ENCODE peak calls at places on chromosomes 7 and 10, in five cellular contexts. One of them, this sample, is unnamed.
A peak's percentile ranks its signal among the peaks of the same experiment; 100 is the strongest.

GRCh38 chr10:6255548-6256061 is 52.9 kb downstream of the PFKFB3 start:
- DNase-seq in cerebellum: no peak
- DNase-seq in osteoblast: peak; percentile 35
- DNase-seq in globus pallidus: no peak
- DNase-seq in NCI-H2029 treated with DMSO at 0.1 percent for 48 hours: no peak
- DNase-seq in this sample: no peak

GRCh38 chr7:418636-419280 is 100.9 kb downstream of the PDGFA start:
- DNase-seq in NCI-H2029 treated with DMSO at 0.1 percent for 48 hours: no peak
- DNase-seq in globus pallidus: peak; percentile 66
- DNase-seq in cerebellum: no peak
- DNase-seq in osteoblast: peak; percentile 71
- DNase-seq in this sample: no peak

GRCh38 chr7:113582471-113582870 is 336.3 kb downstream of the PPP1R3A start:
- DNase-seq in NCI-H2029 treated with DMSO at 0.1 percent for 48 hours: no peak
- DNase-seq in cerebellum: no peak
- DNase-seq in osteoblast: no peak
- DNase-seq in globus pallidus: no peak
- DNase-seq in this sample: no peak

GRCh38 chr7:47470567-47471357 is 111.1 kb downstream of the TNS3 start:
- DNase-seq in cerebellum: no peak
- DNase-seq in osteoblast: peak; percentile 48
- DNase-seq in globus pallidus: no peak
- DNase-seq in NCI-H2029 treated with DMSO at 0.1 percent for 48 hours: peak; percentile 61
- DNase-seq in this sample: no peak

GRCh38 chr7:25835191-25835590 is 316.8 kb upstream of the NFE2L3 start:
- DNase-seq in NCI-H2029 treated with DMSO at 0.1 percent for 48 hours: no peak
- DNase-seq in osteoblast: no peak
- DNase-seq in globus pallidus: no peak
- DNase-seq in cerebellum: no peak
- DNase-seq in this sample: no peak

GRCh38 chr7:116395125-116395791 is 104.3 kb upstream of the CAV2 start:
- DNase-seq in osteoblast: peak; percentile 72
- DNase-seq in NCI-H2029 treated with DMSO at 0.1 percent for 48 hours: no peak
- DNase-seq in cerebellum: no peak
- DNase-seq in globus pallidus: no peak
- DNase-seq in this sample: no peak

GRCh38 chr7:33981221-33981620 is 75.9 kb downstream of the BMPER start:
- DNase-seq in globus pallidus: no peak
- DNase-seq in NCI-H2029 treated with DMSO at 0.1 percent for 48 hours: no peak
- DNase-seq in cerebellum: no peak
- DNase-seq in osteoblast: no peak
- DNase-seq in this sample: no peak

GRCh38 chr10:123974406-123974805 is 82.8 kb upstream of the CPXM2 start:
- DNase-seq in osteoblast: no peak
- DNase-seq in NCI-H2029 treated with DMSO at 0.1 percent for 48 hours: no peak
- DNase-seq in globus pallidus: no peak
- DNase-seq in cerebellum: no peak
- DNase-seq in this sample: peak; percentile 49

GRCh38 chr10:128528781-128529180 is 402.6 kb upstream of the MKI67 start:
- DNase-seq in globus pallidus: no peak
- DNase-seq in osteoblast: no peak
- DNase-seq in cerebellum: no peak
- DNase-seq in NCI-H2029 treated with DMSO at 0.1 percent for 48 hours: no peak
- DNase-seq in this sample: no peak